ENCODE peak calls at places on chromosomes 7 and 10, in five cellular contexts. One of them, this sample, is unnamed.

GRCh38 chr7:144786522-144786921 is 49.3 kb downstream of the TPK1 start:
- DNase-seq in Panc1: no peak
- DNase-seq in WTC11: no peak
- DNase-seq in left lung: no peak
- DNase-seq in endodermal cell: no peak
- DNase-seq in this sample: peak

GRCh38 chr7:48938539-48938938 is 14.2 kb downstream of the CDC14C start:
- DNase-seq in Panc1: no peak
- DNase-seq in WTC11: no peak
- DNase-seq in left lung: no peak
- DNase-seq in endodermal cell: no peak
- DNase-seq in this sample: peak

GRCh38 chr10:10850227-10850626 is 167.4 kb upstream of the CELF2 start:
- DNase-seq in Panc1: no peak
- DNase-seq in WTC11: no peak
- DNase-seq in left lung: no peak
- DNase-seq in endodermal cell: no peak
- DNase-seq in this sample: no peak

GRCh38 chr10:88728107-88728763 is 22.2 kb downstream of the LIPK start:
- DNase-seq in Panc1: no peak
- DNase-seq in WTC11: peak
- DNase-seq in left lung: peak
- DNase-seq in endodermal cell: peak
- DNase-seq in this sample: peak

GRCh38 chr7:77727936-77728701 is 31.9 kb downstream of the RSBN1L start:
- DNase-seq in Panc1: no peak
- DNase-seq in WTC11: no peak
- DNase-seq in left lung: no peak
- DNase-seq in endodermal cell: peak
- DNase-seq in this sample: peak

GRCh38 chr7:44325181-44325671 is at the start of gene CAMK2B:
- DNase-seq in Panc1: no peak
- DNase-seq in WTC11: no peak
- DNase-seq in left lung: peak
- DNase-seq in endodermal cell: peak
- DNase-seq in this sample: no peak

GRCh38 chr7:27382307-27382706 is 139.7 kb downstream of the EVX1 start:
- DNase-seq in Panc1: no peak
- DNase-seq in WTC11: no peak
- DNase-seq in left lung: no peak
- DNase-seq in endodermal cell: no peak
- DNase-seq in this sample: no peak

GRCh38 chr7:867406-868188 is 8.8 kb upstream of the GET4 start:
- DNase-seq in Panc1: no peak
- DNase-seq in WTC11: no peak
- DNase-seq in left lung: peak
- DNase-seq in endodermal cell: no peak
- DNase-seq in this sample: peak

GRCh38 chr10:69766161-69766910 is 35.4 kb upstream of the COL13A1 start:
- DNase-seq in Panc1: no peak
- DNase-seq in WTC11: no peak
- DNase-seq in left lung: peak
- DNase-seq in endodermal cell: peak
- DNase-seq in this sample: no peak
- TF ChIP-seq CTCF in Panc1: no peak
- TF ChIP-seq CTCF in WTC11: no peak
- TF ChIP-seq CTCF in left lung: no peak
- TF ChIP-seq CTCF in endodermal cell: no peak
- TF ChIP-seq CTCF in this sample: no peak

DNA sequence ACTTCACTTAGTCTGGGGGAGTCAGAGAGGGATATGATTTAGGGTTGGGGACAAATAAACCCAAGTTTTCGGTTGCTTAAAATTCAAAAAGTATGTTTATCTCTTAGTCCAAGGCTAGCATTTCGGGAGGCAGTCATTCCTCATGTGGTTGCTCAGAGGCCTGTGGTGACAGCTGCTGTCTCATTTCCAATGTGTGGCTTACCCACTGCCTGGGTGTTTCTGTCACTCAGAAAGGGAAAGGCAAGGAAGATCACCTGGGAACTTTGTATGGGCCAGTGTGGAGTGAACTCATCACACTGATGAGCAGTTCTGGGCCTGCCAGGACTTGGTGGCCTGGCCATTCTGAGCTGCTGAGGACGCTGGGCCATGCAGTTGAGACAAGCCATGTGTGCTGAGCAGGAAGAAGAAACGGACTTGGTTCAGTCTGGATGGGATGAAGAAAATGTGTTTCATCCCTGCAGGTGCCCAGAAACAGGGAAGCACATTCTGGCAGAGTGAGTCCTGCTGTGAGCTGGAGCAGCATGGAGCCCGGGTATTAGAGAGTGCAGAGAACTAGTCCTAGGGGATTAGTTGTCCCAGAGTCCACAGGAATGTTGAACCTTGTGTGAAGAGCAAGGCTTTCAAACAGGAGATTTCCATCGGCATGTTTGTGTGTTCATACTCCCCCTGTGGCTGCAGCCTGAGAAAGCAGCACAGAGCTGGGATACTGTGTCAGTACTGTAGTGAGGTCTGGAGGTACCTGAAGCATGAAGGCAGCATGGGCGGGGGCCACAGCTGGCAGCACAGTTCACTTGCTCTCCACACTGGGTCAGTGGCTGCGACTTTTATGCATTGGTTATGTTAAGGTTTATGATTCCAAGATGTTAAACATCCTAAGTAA is 211.1 kb upstream of the IGFBP3 start:
- DNase-seq in Panc1: no peak
- DNase-seq in WTC11: peak
- DNase-seq in left lung: no peak
- DNase-seq in endodermal cell: peak
- DNase-seq in this sample: peak
- TF ChIP-seq CTCF in Panc1: peak
- TF ChIP-seq CTCF in WTC11: no peak
- TF ChIP-seq CTCF in left lung: no peak
- TF ChIP-seq CTCF in endodermal cell: peak
- TF ChIP-seq CTCF in this sample: no peak

GRCh38 chr10:93703841-93704240 is 1.4 kb upstream of the FRA10AC1 start:
- DNase-seq in Panc1: no peak
- DNase-seq in WTC11: no peak
- DNase-seq in left lung: no peak
- DNase-seq in endodermal cell: no peak
- DNase-seq in this sample: no peak

GRCh38 chr10:93707623-93708022 is 5.2 kb upstream of the FRA10AC1 start:
- DNase-seq in Panc1: no peak
- DNase-seq in WTC11: no peak
- DNase-seq in left lung: no peak
- DNase-seq in endodermal cell: no peak
- DNase-seq in this sample: no peak

GRCh38 chr10:93703066-93703465 is 674 bp upstream of the FRA10AC1 start:
- DNase-seq in Panc1: no peak
- DNase-seq in WTC11: no peak
- DNase-seq in left lung: no peak
- DNase-seq in endodermal cell: no peak
- DNase-seq in this sample: no peak

GRCh38 chr10:93701903-93702277 is 502 bp downstream of the FRA10AC1 start:
- DNase-seq in Panc1: no peak
- DNase-seq in WTC11: no peak
- DNase-seq in left lung: no peak
- DNase-seq in endodermal cell: peak
- DNase-seq in this sample: peak

GRCh38 chr10:93702278-93703001 is at the start of gene FRA10AC1:
- DNase-seq in Panc1: peak
- DNase-seq in WTC11: peak
- DNase-seq in left lung: peak
- DNase-seq in endodermal cell: peak
- DNase-seq in this sample: peak
- TF ChIP-seq CTCF in Panc1: peak
- TF ChIP-seq CTCF in WTC11: no peak
- TF ChIP-seq CTCF in left lung: peak
- TF ChIP-seq CTCF in endodermal cell: peak
- TF ChIP-seq CTCF in this sample: peak

GRCh38 chr7:114539575-114539974 is 125.0 kb downstream of the FOXP2 start:
- DNase-seq in Panc1: no peak
- DNase-seq in WTC11: no peak
- DNase-seq in left lung: no peak
- DNase-seq in endodermal cell: peak
- DNase-seq in this sample: peak
- TF ChIP-seq CTCF in Panc1: peak
- TF ChIP-seq CTCF in WTC11: no peak
- TF ChIP-seq CTCF in left lung: peak
- TF ChIP-seq CTCF in endodermal cell: peak
- TF ChIP-seq CTCF in this sample: no peak

GRCh38 chr10:64376169-64376568 is 855.0 kb downstream of the REEP3 start:
- DNase-seq in Panc1: no peak
- DNase-seq in WTC11: no peak
- DNase-seq in left lung: no peak
- DNase-seq in endodermal cell: peak
- DNase-seq in this sample: peak
- TF ChIP-seq CTCF in Panc1: no peak
- TF ChIP-seq CTCF in WTC11: peak
- TF ChIP-seq CTCF in left lung: no peak
- TF ChIP-seq CTCF in endodermal cell: peak
- TF ChIP-seq CTCF in this sample: no peak

DNA sequence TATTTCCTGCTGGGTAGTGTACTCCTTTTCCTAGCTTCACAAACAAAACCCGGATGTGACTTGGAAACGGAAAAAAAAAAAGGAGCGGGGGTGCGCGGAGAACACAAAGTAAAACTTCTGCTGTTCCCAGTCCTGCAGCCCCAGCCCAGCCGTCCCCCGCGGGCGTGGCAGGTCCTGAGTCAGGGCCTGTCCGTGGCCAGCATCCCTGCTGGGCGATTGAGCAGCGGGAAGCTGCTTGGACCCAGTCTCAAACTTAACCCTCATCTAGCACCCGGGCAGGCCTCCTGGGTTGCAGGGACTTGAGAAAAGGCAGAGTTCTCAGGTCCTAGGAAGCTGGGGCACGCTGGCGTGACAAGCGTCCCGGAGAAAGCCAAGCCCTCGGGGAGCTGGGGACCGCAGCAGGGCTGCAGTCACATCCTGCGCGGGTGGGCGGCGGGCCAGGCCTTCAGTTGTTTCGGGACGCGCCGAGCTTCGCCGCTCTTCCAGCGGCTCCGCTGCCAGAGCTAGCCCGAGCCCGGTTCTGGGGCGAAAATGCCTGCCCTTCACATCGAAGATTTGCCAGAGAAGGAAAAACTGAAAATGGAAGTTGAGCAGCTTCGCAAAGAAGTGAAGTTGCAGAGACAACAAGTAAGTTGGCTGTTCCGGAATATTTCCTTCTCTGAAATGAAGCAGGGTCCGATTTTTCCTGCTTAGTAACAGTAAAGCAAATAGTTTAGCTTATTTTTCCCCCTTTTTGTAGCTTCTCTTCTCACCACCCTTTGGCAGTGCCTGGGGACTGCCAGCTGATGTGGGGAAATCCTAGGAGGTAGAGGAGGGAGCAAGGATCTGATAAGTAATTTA is at the start of gene GNG11:
- DNase-seq in Panc1: no peak
- DNase-seq in WTC11: peak
- DNase-seq in left lung: peak
- DNase-seq in endodermal cell: peak
- DNase-seq in this sample: peak
- TF ChIP-seq CTCF in Panc1: no peak
- TF ChIP-seq CTCF in WTC11: no peak
- TF ChIP-seq CTCF in left lung: no peak
- TF ChIP-seq CTCF in endodermal cell: peak
- TF ChIP-seq CTCF in this sample: no peak